ENCODE peak calls at places on chromosomes 1 and 21, in seven cellular contexts. U is neural progenitor cell, V is dorsolateral prefrontal cortex, T is HCT116, Q is transverse colon, L is fibroblast of lung, C is stomach. I is an unnamed sample.

GRCh38 chr1:119367332-119368124 is 1.1 kb upstream of the HAO2 start:
- DNase-seq in C (no peak), Q (no peak), V (no peak), U (peak; percentile 50), T (peak; percentile 27), L (peak; percentile 32), I (no peak)

GRCh38 chr1:204258213-204259115 is 44.7 kb upstream of the GOLT1A start:
- DNase-seq in Q (peak; percentile 57), L (peak; percentile 48), C (peak; percentile 67), V (peak; percentile 79), U (peak; percentile 83), T (peak; percentile 37), I (peak; percentile 52)

GRCh38 chr1:106975944-106976343 is 80.5 kb upstream of the PRMT6 start:
- DNase-seq in U (no peak), Q (no peak), L (no peak), T (no peak), V (no peak), C (no peak), I (no peak)

GRCh38 chr1:174276087-174276486 is 116.8 kb downstream of the RABGAP1L start:
- DNase-seq in L (no peak), Q (no peak), C (no peak), T (no peak), U (no peak), V (no peak), I (no peak)

GRCh38 chr1:151237678-151238466 is 16.7 kb upstream of the PSMD4 start:
- DNase-seq in C (no peak), Q (no peak), U (no peak), T (no peak), L (no peak), V (no peak), I (no peak)

GRCh38 chr1:221715321-221716169 is 26.3 kb downstream of the DUSP10 start:
- DNase-seq in C (no peak), V (no peak), L (peak; percentile 52), U (peak; percentile 32), T (no peak), Q (no peak), I (peak; percentile 54)

GRCh38 chr1:117093870-117094621 is 27.5 kb downstream of the TRIM45 start:
- DNase-seq in U (peak; percentile 22), Q (no peak), T (peak; percentile 8), L (peak; percentile 95), C (no peak), V (no peak), I (peak; percentile 47)

GRCh38 chr1:41608242-41608641 is 123.8 kb upstream of the EDN2 start:
- DNase-seq in V (no peak), L (peak; percentile 81), U (peak; percentile 31), Q (no peak), T (no peak), C (no peak), I (no peak)

GRCh38 chr1:86741947-86742572 is 37.7 kb downstream of the SH3GLB1 start:
- DNase-seq in L (no peak), V (no peak), Q (peak; percentile 20), C (peak; percentile 47), T (peak; percentile 34), U (peak; percentile 30), I (peak; percentile 11)

GRCh38 chr21:42578034-42578433 is 64.4 kb downstream of the SLC37A1 start:
- DNase-seq in L (no peak), T (no peak), C (no peak), U (no peak), Q (peak; percentile 2), V (peak; percentile 26), I (no peak)

GRCh38 chr1:173318788-173319187 is 111.7 kb upstream of the TNFSF4 start:
- DNase-seq in Q (no peak), V (no peak), U (no peak), C (no peak), L (no peak), T (no peak), I (no peak)

GRCh38 chr1:177010246-177010825 is 154.2 kb downstream of the ASTN1 start:
- DNase-seq in U (no peak), Q (no peak), L (no peak), T (no peak), V (no peak), C (no peak), I (no peak)

GRCh38 chr1:53543771-53544695 is 84.8 kb downstream of the DMRTB1 start:
- DNase-seq in L (no peak), C (no peak), V (no peak), Q (no peak), T (no peak), U (no peak), I (no peak)

GRCh38 chr1:152225678-152226077 is 1.7 kb upstream of the HRNR start:
- DNase-seq in Q (no peak), C (no peak), U (no peak), V (no peak), T (no peak), L (no peak), I (no peak)

GRCh38 chr1:211257831-211258225 is 1.3 kb upstream of the RCOR3 start:
- DNase-seq in V (no peak), C (no peak), T (no peak), L (peak; percentile 27), Q (no peak), U (no peak), I (no peak)

GRCh38 chr1:246417152-246417812 is 89.8 kb downstream of the SMYD3 start:
- DNase-seq in V (no peak), C (no peak), Q (no peak), U (no peak), L (peak; percentile 87), T (no peak), I (no peak)

GRCh38 chr1:181425566-181425965 is 57.8 kb upstream of the CACNA1E start:
- DNase-seq in L (no peak), U (no peak), C (no peak), Q (no peak), V (no peak), T (no peak), I (no peak)

GRCh38 chr21:35291963-35292627 is 243.0 kb upstream of the RUNX1 start:
- DNase-seq in Q (no peak), V (no peak), C (no peak), L (peak; percentile 72), T (no peak), U (no peak), I (no peak)

DNA sequence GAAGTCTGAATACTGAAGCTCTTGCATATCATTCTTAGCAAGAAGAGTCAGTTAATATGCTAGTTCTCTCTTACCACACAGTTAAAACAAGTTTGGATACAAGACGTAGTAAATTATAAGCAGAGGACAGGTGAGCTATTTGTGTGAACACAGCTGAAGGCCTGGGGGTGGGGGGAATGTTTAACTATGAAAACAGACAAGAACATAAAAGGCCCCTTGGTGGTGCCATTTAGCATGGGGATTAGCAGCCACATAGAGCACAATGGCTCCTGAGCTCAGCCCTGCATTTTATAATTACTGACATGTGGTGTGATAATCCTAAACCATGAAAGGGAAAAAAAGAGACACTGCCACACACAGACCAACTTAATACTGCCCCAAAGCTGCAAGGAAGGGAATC is 94.8 kb downstream of the TGFBR3 start:
- DNase-seq in C (no peak), T (no peak), L (no peak), V (no peak), U (peak; percentile 89), Q (no peak), I (peak; percentile 21)
- TF ChIP-seq CTCF in C (no peak), T (no peak), L (no peak), V (no peak), U (peak; percentile 28), Q (no peak), I (no peak)

DNA sequence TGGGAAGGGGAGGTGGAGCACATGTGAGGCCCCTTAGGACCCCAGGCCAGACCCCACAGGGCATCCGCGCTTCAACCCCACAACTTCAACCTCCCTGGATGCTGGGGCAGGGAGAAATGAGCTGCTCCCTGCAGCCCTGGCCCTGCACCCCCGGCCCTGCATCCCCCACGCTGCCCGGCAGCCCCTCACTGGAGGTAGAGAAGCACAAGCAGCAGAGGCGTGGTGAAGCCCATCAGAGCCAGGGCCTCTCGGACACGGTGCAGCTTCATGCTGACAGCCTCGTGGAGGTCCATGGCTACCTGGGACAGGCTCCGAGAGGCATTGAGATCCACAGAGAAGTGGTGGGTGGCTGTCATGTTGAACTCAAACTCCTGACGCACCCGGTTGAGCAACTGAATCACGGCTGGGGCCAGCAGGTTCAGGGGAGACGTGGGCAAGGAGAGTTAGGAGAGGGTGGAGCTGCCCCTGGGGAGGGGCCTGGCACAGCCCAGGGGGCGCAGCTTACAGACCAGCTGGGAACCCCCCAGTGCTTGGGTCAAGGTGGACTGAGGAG is 3.3 kb downstream of the DCST2 start:
- DNase-seq in Q (no peak), U (no peak), V (no peak), T (no peak), L (no peak), C (no peak), I (no peak)
- H3K4me3 ChIP-seq in Q (no peak overlapping the region), U (no peak overlapping the region), V (no peak overlapping the region), T (no peak overlapping the region), L (no peak overlapping the region), C (no peak overlapping the region), I (no peak overlapping the region)

GRCh38 chr1:234913771-234914170 is 214.9 kb downstream of the TOMM20 start:
- DNase-seq in L (no peak), T (no peak), C (peak; percentile 23), Q (no peak), U (no peak), V (no peak), I (no peak)
- H3K27ac ChIP-seq in L (no peak overlapping the region), T (no peak overlapping the region), C (peak overlapping the region; percentile 5), Q (no peak overlapping the region), U (no peak overlapping the region), V (peak overlapping the region; percentile 6), I (no peak overlapping the region)

GRCh38 chr1:114154146-114154962 is 685 bp upstream of the SYT6 start:
- DNase-seq in L (peak; percentile 29), T (no peak), C (no peak), V (peak; percentile 66), U (peak; percentile 87), Q (no peak), I (no peak)

GRCh38 chr1:114150016-114150415 is 3.7 kb downstream of the SYT6 start:
- DNase-seq in Q (no peak), T (no peak), L (no peak), V (no peak), C (no peak), U (no peak), I (no peak)

GRCh38 chr1:114153621-114154145 is at the start of gene SYT6:
- DNase-seq in V (no peak), C (no peak), L (no peak), Q (no peak), U (peak; percentile 57), T (no peak), I (no peak)

GRCh38 chr1:114153051-114153620 is 533 bp downstream of the SYT6 start:
- DNase-seq in U (no peak), L (no peak), V (no peak), T (no peak), C (no peak), Q (no peak), I (no peak)

DNA sequence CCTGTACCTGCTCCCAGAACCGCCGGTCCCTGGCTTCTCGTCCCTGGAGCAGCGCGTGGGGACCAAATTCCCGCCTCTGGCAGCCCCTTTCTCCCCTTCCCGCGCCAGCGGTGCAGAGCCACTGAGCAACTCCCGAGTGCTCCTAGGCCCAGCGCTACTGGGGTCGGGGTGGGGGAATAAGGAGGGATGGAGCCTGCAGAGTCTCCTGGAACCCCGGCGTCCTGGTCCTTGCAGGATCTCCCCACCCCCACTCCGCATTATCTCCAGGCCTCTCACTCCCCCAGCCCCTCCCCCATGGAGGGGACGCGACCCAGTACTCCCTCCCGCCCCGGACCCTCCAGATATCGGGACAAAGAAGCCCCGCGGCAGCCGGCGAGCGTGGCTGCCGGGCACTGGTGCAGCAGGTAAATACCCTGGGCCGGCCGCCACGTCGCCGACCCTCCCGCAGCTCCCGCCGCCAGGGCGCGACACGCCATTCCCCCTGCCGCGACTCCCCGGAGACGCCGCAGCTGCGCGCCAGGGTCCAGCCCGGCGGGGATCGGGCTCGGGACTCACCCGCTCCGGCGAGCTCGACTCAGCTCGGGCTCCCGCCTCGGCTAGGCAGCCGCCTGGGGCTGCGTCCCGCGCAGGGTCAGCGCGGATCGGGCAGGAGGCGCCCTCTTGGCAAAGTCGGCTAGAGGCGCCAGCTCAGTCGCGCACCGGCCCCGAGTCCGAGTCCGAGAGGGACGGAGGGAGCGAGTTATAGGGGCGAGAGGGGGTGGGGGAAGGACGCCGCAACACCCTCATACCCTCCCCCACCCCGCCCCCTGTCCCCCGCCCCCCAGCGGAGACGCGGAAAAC is 1.2 kb downstream of the SYT6 start:
- DNase-seq in Q (peak; percentile 27), U (peak; percentile 75), V (no peak), L (peak; percentile 37), T (no peak), C (peak; percentile 37), I (no peak)
- TF ChIP-seq CTCF in Q (no peak), U (no peak), V (no peak), L (no peak), T (no peak), C (no peak), I (no peak)

I was measured in PC-9.